ENCODE peak calls at places on chromosomes 11 and 22, in four cellular contexts. N is ovary, Q is amygdala, F is RPMI8226. I is an unnamed sample.

GRCh38 chr11:16785520-16786128 is 47.2 kb downstream of the C11orf58 start:
- DNase-seq in N (peak), Q (peak), F (peak), I (peak)

GRCh38 chr22:31291403-31291715 is 929 bp downstream of the PIK3IP1 start:
- DNase-seq in N (no peak), Q (no peak), F (no peak), I (no peak)

GRCh38 chr22:26436903-26437515 is 7.9 kb downstream of the ASPHD2 start:
- DNase-seq in N (no peak), Q (no peak), F (no peak), I (no peak)

GRCh38 chr11:128342511-128343133 is 244.7 kb downstream of the ETS1 start:
- DNase-seq in N (no peak), Q (no peak), F (peak), I (peak)

GRCh38 chr11:12512826-12513395 is 135.5 kb downstream of the PARVA start:
- DNase-seq in N (no peak), Q (no peak), F (no peak), I (no peak)

GRCh38 chr22:32785636-32786418 is 15.7 kb upstream of the TIMP3 start:
- DNase-seq in N (no peak), Q (no peak), F (no peak), I (no peak)

GRCh38 chr11:118918128-118918685 is 7.5 kb downstream of the BCL9L start:
- DNase-seq in N (peak), Q (no peak), F (no peak), I (peak)

GRCh38 chr11:117861151-117862018 is 15.1 kb downstream of the FXYD6 start:
- DNase-seq in N (no peak), Q (no peak), F (no peak), I (no peak)

GRCh38 chr22:31829505-31829904 is 75.7 kb downstream of the DEPDC5 start:
- DNase-seq in N (peak), Q (no peak), F (no peak), I (no peak)

GRCh38 chr11:70483077-70483861 is 84.9 kb downstream of the CTTN start:
- DNase-seq in N (no peak), Q (no peak), F (peak), I (no peak)

I was measured in CD4-positive, alpha-beta memory T cell.